ENCODE peak calls at places on chromosomes 16 and 17, in six cellular contexts. B is brain microvascular endothelial cell, P is foreskin fibroblast, U is testis, S is mammary epithelial cell, N is tibial artery. E is an unnamed sample.

GRCh38 chr16:680967-681745 is 946 bp downstream of the STUB1 start:
- DNase-seq in B (no peak), P (peak), U (peak), S (peak), N (no peak), E (peak)

GRCh38 chr17:80387071-80387470 is 27.9 kb upstream of the ENDOV start:
- DNase-seq in B (no peak), P (no peak), U (no peak), S (no peak), N (no peak), E (no peak)

GRCh38 chr16:82694239-82694874 is 67.6 kb downstream of the CDH13 start:
- DNase-seq in B (peak), P (peak), U (no peak), S (peak), N (no peak), E (no peak)

GRCh38 chr16:70693231-70693671 is 7.4 kb upstream of the MTSS2 start:
- DNase-seq in B (no peak), P (no peak), U (peak), S (no peak), N (peak), E (no peak)

GRCh38 chr17:78391843-78392242 is 13.4 kb downstream of the PGS1 start:
- DNase-seq in B (peak), P (peak), U (no peak), S (peak), N (no peak), E (no peak)

GRCh38 chr17:37741334-37742113 is 3.3 kb downstream of the HNF1B start:
- DNase-seq in B (no peak), P (no peak), U (no peak), S (no peak), N (no peak), E (no peak)

GRCh38 chr17:7932483-7932891 is 481 bp downstream of the CNTROB start:
- DNase-seq in B (peak), P (no peak), U (peak), S (peak), N (peak), E (no peak)

GRCh38 chr17:28272166-28272565 is 46.8 kb upstream of the TMEM97 start:
- DNase-seq in B (no peak), P (no peak), U (no peak), S (no peak), N (no peak), E (no peak)

GRCh38 chr17:12666718-12667117 is 1.0 kb downstream of the MYOCD start:
- DNase-seq in B (no peak), P (no peak), U (no peak), S (no peak), N (no peak), E (no peak)

GRCh38 chr17:73288534-73289302 is 23.1 kb downstream of the CDC42EP4 start:
- DNase-seq in B (no peak), P (no peak), U (peak), S (no peak), N (peak), E (no peak)

GRCh38 chr16:29141586-29142324 is 156.9 kb downstream of the LAT start:
- DNase-seq in B (no peak), P (no peak), U (no peak), S (no peak), N (peak), E (no peak)

GRCh38 chr16:15772579-15773293 is 84.1 kb downstream of the MYH11 start:
- DNase-seq in B (no peak), P (no peak), U (no peak), S (no peak), N (no peak), E (no peak)

GRCh38 chr17:68731465-68731864 is 130.3 kb upstream of the FAM20A start:
- DNase-seq in B (no peak), P (no peak), U (no peak), S (no peak), N (no peak), E (no peak)

GRCh38 chr17:1366234-1366633 is 33.8 kb downstream of the YWHAE start:
- DNase-seq in B (no peak), P (no peak), U (no peak), S (no peak), N (no peak), E (no peak)

GRCh38 chr17:3690094-3690715 is 5.8 kb downstream of the P2RX5 start:
- DNase-seq in B (no peak), P (no peak), U (peak), S (no peak), N (no peak), E (no peak)

GRCh38 chr17:65115721-65116312 is 21.4 kb upstream of the RGS9 start:
- DNase-seq in B (no peak), P (no peak), U (no peak), S (no peak), N (no peak), E (no peak)

GRCh38 chr16:85718682-85719081 is 29.9 kb upstream of the GINS2 start:
- DNase-seq in B (no peak), P (no peak), U (no peak), S (no peak), N (no peak), E (no peak)

GRCh38 chr17:37168731-37169353 is 206.9 kb upstream of the C17orf78 start:
- DNase-seq in B (no peak), P (no peak), U (no peak), S (no peak), N (no peak), E (peak)

GRCh38 chr16:73996624-73997339 is 299.8 kb upstream of the PSMD7 start:
- DNase-seq in B (peak), P (no peak), U (no peak), S (no peak), N (no peak), E (no peak)

GRCh38 chr17:7354262-7354781 is 634 bp upstream of the TMEM95 start:
- DNase-seq in B (peak), P (peak), U (peak), S (peak), N (no peak), E (no peak)

DNA sequence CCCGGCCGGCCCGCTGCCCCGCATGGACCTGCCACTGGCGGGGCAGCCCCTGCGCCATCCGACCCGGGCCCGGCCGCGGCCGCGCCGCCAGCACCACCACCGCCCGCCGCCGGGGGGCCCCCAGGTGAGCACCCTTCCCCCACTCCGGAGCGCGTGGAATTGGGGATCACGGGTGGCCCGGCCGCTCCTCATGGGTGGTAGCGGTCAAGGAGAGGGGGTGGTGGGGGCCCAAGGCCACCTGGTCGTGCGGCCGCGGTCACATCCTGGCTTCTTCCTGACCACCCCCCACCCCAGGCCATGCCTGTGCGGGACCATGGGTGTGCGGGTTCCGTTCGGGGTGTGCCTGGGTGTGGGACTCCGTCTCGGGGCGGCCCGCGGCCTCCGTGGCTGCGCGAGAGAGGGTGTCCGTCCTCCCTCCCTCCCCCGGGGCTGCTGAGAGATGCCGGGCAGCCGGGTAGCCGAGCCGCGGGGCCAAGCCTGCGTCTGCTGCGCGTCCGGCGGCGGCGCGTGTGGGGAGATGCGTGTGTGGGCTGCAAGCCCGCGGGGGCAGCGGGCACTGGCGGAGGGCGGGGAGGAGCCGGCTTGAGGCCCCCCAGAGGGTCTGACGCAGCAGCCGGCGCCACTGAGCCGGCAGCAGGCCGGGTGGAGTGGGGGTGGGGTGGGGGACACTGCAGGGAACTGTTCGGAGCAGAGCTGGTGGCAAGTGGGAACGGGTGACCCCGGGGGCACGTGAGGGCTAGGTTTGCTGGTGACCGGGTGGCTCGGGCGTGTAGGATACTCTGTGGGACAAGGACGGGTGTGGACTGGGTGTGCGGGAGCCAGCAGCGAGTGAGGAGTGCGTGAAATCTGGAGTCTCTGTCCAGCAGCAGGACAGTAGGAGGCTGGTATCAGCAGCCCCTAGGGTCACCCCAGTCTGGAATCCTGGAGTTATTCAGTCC is 6.7 kb downstream of the ACD start:
- DNase-seq in B (no peak), P (no peak), U (no peak), S (no peak), N (no peak), E (no peak)
- H3K4me3 ChIP-seq in B (peak), P (peak), U (no peak), S (peak), N (peak), E (peak)

GRCh38 chr16:86805210-86805609 is 226.9 kb downstream of the FOXL1 start:
- DNase-seq in B (no peak), P (no peak), U (no peak), S (no peak), N (no peak), E (no peak)
- TF ChIP-seq CTCF in B (no peak), P (no peak), U (no peak), S (no peak), N (no peak), E (no peak)

GRCh38 chr17:35289222-35289621 is 46.4 kb downstream of the SLFN5 start:
- DNase-seq in B (no peak), P (no peak), U (no peak), S (no peak), N (no peak), E (no peak)
- H3K4me3 ChIP-seq in B (no peak), P (no peak), U (no peak), S (no peak), N (no peak), E (no peak)

DNA sequence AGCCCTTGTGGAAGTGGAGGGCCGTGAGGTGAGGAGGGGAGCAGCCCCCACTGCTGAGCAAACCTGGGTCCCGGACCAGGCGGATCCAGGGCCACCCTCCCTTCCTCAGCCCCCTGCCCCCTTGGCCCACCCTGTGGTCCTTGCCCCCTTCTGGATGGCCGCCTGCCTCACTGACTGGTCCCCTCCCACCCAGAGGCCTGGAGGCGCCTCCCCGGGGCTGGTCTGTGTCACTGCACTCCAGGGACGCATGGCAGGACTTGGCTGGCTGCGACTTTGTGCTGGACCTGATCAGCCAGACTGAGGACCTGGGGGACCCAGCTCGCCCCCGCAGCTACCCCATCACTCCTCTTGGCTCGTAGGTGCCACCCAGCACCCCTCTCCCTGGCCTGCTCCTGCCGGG is 19.2 kb upstream of the SMIM5 start:
- DNase-seq in B (no peak), P (no peak), U (no peak), S (no peak), N (no peak), E (no peak)
- TF ChIP-seq CTCF in B (peak), P (no peak), U (no peak), S (no peak), N (no peak), E (no peak)

GRCh38 chr16:19210968-19211367 is 42.9 kb downstream of the SYT17 start:
- DNase-seq in B (no peak), P (no peak), U (no peak), S (no peak), N (no peak), E (no peak)
- H3K4me3 ChIP-seq in B (no peak), P (no peak), U (no peak), S (no peak), N (no peak), E (no peak)

GRCh38 chr17:30567231-30568116 is 90.3 kb downstream of the GOSR1 start:
- DNase-seq in B (no peak), P (no peak), U (no peak), S (no peak), N (no peak), E (no peak)

GRCh38 chr17:30570191-30570590 is 93.0 kb downstream of the GOSR1 start:
- DNase-seq in B (no peak), P (no peak), U (no peak), S (no peak), N (no peak), E (no peak)

GRCh38 chr17:30559656-30560055 is 82.4 kb downstream of the GOSR1 start:
- DNase-seq in B (no peak), P (no peak), U (no peak), S (no peak), N (no peak), E (no peak)

GRCh38 chr17:30570596-30571265 is 93.5 kb downstream of the GOSR1 start:
- DNase-seq in B (no peak), P (no peak), U (no peak), S (no peak), N (no peak), E (no peak)

GRCh38 chr17:30565073-30565935 is 88.1 kb downstream of the GOSR1 start:
- DNase-seq in B (no peak), P (no peak), U (no peak), S (peak), N (no peak), E (no peak)
- TF ChIP-seq CTCF in B (peak), P (no peak), U (no peak), S (no peak), N (no peak), E (no peak)

GRCh38 chr16:89005201-89006035 is 28.4 kb upstream of the CBFA2T3 start:
- DNase-seq in B (no peak), P (no peak), U (no peak), S (no peak), N (no peak), E (no peak)
- H3K4me3 ChIP-seq in B (no peak), P (no peak), U (no peak), S (no peak), N (no peak), E (no peak)

DNA sequence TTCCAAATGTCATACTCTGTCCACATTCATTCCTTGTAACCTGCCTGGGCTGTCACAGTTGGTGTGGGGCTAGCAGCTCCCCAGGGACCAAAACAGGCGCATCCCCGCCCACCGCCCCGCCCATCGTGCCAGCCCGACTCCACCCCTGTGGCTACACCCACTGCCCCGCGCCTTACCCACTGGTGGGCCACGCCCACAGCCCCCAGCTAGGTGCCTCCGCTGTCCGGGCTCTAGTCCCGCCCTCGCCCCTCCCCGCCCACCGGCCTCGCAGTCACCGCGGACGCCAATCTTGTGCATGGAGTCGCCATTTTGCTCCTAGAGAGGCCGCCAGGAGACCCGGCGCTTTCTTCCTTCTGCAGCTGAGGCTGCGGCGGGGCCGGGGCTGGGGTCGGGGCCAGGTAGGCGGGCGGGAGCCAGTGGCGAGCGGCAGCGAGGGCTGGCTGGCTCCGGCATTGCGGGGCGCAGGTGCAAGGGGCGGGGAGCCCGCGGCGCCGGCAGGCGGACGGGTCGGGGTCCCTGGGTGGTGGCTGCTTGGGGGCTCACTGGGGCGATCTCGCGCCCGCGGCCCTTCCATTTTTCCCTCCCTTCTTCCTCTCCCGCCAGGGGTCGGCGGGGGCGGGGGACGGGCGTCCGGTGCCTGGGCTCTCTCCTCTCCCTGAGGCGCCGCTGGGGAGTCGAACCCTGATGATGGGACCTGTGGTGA is at the start of gene PRPSAP2:
- DNase-seq in B (peak), P (peak), U (peak), S (peak), N (peak), E (peak)
- TF ChIP-seq CTCF in B (no peak), P (no peak), U (no peak), S (no peak), N (no peak), E (no peak)

GRCh38 chr17:50281739-50282401 is 7.6 kb downstream of the TMEM92 start:
- DNase-seq in B (no peak), P (no peak), U (no peak), S (no peak), N (no peak), E (no peak)

GRCh38 chr17:50280801-50281441 is 6.7 kb downstream of the TMEM92 start:
- DNase-seq in B (no peak), P (no peak), U (no peak), S (no peak), N (no peak), E (no peak)

GRCh38 chr17:50285941-50286340 is 11.7 kb downstream of the TMEM92 start:
- DNase-seq in B (no peak), P (no peak), U (no peak), S (no peak), N (no peak), E (no peak)

GRCh38 chr17:50283246-50283645 is 9.0 kb downstream of the TMEM92 start:
- DNase-seq in B (no peak), P (no peak), U (no peak), S (no peak), N (no peak), E (no peak)

DNA sequence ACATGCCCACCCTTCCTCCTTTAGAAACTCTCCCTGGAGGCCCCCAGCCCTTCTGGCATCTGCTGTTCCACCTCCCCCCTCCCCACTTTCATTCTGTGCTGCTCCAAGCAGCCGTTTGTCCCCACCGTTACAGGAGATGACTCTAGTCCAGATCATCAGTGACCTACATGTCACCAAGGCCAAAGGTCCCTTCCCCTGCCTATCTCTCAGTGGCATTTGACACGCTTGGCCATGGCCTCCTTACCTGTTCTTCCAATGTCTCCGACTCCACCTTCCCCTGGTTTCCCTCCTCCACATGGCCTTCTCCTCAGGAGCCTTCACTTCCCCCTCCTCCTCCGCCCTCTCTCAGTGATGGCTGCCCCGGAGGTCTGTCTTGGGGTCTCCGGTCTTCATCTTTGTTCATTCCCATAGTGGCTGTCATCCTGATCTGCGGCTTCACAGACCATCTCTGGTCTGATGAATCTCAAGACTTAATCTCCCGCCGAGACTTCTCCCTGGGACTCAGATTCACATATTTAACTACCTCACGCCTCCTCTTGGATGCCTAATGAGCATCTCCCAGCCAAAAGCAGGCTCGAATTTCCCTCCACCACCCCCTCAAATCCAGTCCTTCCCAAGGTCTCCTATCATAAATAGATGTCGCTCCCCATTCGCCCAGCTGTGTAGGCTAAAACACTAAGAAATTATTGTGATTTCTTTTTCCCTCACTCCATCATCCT is 9.6 kb downstream of the TMEM92 start:
- DNase-seq in B (no peak), P (no peak), U (no peak), S (no peak), N (no peak), E (no peak)
- H3K4me3 ChIP-seq in B (no peak), P (no peak), U (no peak), S (no peak), N (no peak), E (no peak)